ENCODE peak calls at places on chromosomes 7 and 10, in seven cellular contexts. One of them, this sample, is unnamed.
A peak's percentile ranks its signal among the peaks of the same experiment; 100 is the strongest.

GRCh38 chr10:14648042-14648765 is 126.5 kb downstream of the FAM107B start:
- DNase-seq in GM12878: peak; percentile 99
- DNase-seq in HepG2: no peak
- DNase-seq in SK-N-SH: peak; percentile 63
- DNase-seq in K562: no peak
- DNase-seq in Panc1: no peak
- DNase-seq in HCT116: no peak
- DNase-seq in this sample: no peak

GRCh38 chr7:7810826-7811225 is 92.4 kb upstream of the RPA3 start:
- DNase-seq in HCT116: no peak
- DNase-seq in K562: peak; percentile 10
- DNase-seq in Panc1: no peak
- DNase-seq in HepG2: no peak
- DNase-seq in SK-N-SH: no peak
- DNase-seq in GM12878: no peak
- DNase-seq in this sample: no peak

GRCh38 chr7:1736469-1736817 is 66.4 kb downstream of the ELFN1 start:
- DNase-seq in SK-N-SH: no peak
- DNase-seq in HepG2: no peak
- DNase-seq in HCT116: no peak
- DNase-seq in Panc1: no peak
- DNase-seq in K562: no peak
- DNase-seq in GM12878: no peak
- DNase-seq in this sample: no peak

GRCh38 chr10:28600056-28600455 is 67.1 kb downstream of the WAC start:
- DNase-seq in HepG2: no peak
- DNase-seq in SK-N-SH: no peak
- DNase-seq in Panc1: no peak
- DNase-seq in K562: no peak
- DNase-seq in GM12878: no peak
- DNase-seq in HCT116: no peak
- DNase-seq in this sample: no peak

GRCh38 chr7:76326646-76327233 is 24.3 kb downstream of the HSPB1 start:
- DNase-seq in HepG2: no peak
- DNase-seq in GM12878: no peak
- DNase-seq in Panc1: no peak
- DNase-seq in SK-N-SH: no peak
- DNase-seq in HCT116: no peak
- DNase-seq in K562: no peak
- DNase-seq in this sample: no peak

GRCh38 chr7:134469622-134470021 is 10.7 kb upstream of the AKR1B1 start:
- DNase-seq in K562: no peak
- DNase-seq in GM12878: no peak
- DNase-seq in HCT116: no peak
- DNase-seq in Panc1: no peak
- DNase-seq in HepG2: peak; percentile 16
- DNase-seq in SK-N-SH: no peak
- DNase-seq in this sample: no peak

GRCh38 chr7:131000389-131000788 is 266.4 kb upstream of the KLF14 start:
- DNase-seq in SK-N-SH: no peak
- DNase-seq in HepG2: no peak
- DNase-seq in HCT116: no peak
- DNase-seq in GM12878: no peak
- DNase-seq in K562: no peak
- DNase-seq in Panc1: no peak
- DNase-seq in this sample: no peak

GRCh38 chr7:14761506-14762296 is 140.8 kb downstream of the DGKB start:
- DNase-seq in Panc1: no peak
- DNase-seq in K562: no peak
- DNase-seq in SK-N-SH: no peak
- DNase-seq in GM12878: no peak
- DNase-seq in HCT116: no peak
- DNase-seq in HepG2: no peak
- DNase-seq in this sample: no peak

GRCh38 chr7:116193329-116194087 is 16.8 kb upstream of the TES start:
- DNase-seq in HCT116: no peak
- DNase-seq in SK-N-SH: no peak
- DNase-seq in K562: no peak
- DNase-seq in Panc1: no peak
- DNase-seq in GM12878: no peak
- DNase-seq in HepG2: no peak
- DNase-seq in this sample: no peak

GRCh38 chr10:24974978-24975377 is 22.6 kb upstream of the PRTFDC1 start:
- DNase-seq in SK-N-SH: no peak
- DNase-seq in Panc1: no peak
- DNase-seq in HepG2: peak; percentile 32
- DNase-seq in GM12878: no peak
- DNase-seq in K562: no peak
- DNase-seq in HCT116: no peak
- DNase-seq in this sample: no peak

DNA sequence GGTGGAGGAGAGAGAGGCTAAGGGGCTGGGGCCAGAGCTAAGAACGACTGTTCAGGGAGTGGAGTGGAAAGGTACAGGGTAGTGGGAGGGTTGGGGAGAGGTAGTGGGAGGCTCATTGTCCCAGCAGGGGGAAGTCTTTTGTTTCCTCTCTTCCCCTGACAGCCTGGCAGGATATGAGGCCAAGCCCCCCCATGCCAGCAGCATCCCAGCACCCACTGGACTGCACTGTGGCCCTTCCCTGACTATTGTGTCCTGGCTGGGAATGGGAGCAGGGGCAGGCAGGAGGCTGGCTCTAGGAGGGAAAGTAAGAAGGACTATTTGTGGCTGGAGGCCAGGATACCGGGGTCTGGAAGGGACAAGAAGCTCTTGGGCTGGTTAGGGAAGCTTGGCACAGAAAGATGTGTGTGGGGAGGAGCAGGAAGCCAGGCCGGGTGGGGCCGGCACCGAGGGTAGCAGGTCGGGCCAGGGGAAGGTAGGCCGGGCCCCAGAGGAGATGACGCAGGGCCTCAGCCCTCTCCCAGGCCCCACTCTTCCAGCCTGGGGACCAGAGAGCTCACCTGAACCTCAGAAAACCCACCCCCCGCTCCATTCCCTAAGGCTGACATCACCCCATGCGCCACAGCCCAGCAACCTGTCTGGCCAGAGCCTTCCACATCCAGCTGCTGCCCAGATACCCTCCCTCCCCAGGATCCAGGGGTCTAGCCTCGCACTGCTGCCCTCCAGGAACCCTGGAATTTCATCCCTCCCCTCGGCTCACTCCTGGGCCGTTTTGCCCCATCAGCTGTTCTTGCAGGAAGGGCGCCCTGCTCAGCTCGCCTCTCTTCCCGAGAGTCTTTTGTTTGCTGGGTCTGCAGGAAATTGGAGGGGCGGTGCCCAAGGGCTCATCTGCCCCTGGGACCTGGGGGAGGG is 8.8 kb upstream of the EPHB4 start:
- DNase-seq in Panc1: no peak
- DNase-seq in SK-N-SH: peak; percentile 36
- DNase-seq in HCT116: no peak
- DNase-seq in K562: no peak
- DNase-seq in HepG2: no peak
- DNase-seq in GM12878: no peak
- DNase-seq in this sample: peak; percentile 96
- TF ChIP-seq SIN3A in Panc1: no peak
- TF ChIP-seq SIN3A in SK-N-SH: no peak
- TF ChIP-seq SIN3A in HCT116: no peak
- TF ChIP-seq SIN3A in K562: no peak
- TF ChIP-seq SIN3A in HepG2: no peak
- TF ChIP-seq SIN3A in GM12878: no peak
- TF ChIP-seq SIN3A in this sample: peak; percentile 92

GRCh38 chr7:34240450-34240849 is 335.1 kb downstream of the BMPER start:
- DNase-seq in Panc1: no peak
- DNase-seq in HepG2: no peak
- DNase-seq in SK-N-SH: no peak
- DNase-seq in GM12878: no peak
- DNase-seq in HCT116: no peak
- DNase-seq in K562: no peak
- DNase-seq in this sample: no peak
- H3K27ac ChIP-seq in Panc1: no peak overlapping the region
- H3K27ac ChIP-seq in HepG2: no peak overlapping the region
- H3K27ac ChIP-seq in SK-N-SH: no peak overlapping the region
- H3K27ac ChIP-seq in GM12878: no peak overlapping the region
- H3K27ac ChIP-seq in HCT116: no peak overlapping the region
- H3K27ac ChIP-seq in K562: no peak overlapping the region
- H3K27ac ChIP-seq in this sample: no peak overlapping the region

DNA sequence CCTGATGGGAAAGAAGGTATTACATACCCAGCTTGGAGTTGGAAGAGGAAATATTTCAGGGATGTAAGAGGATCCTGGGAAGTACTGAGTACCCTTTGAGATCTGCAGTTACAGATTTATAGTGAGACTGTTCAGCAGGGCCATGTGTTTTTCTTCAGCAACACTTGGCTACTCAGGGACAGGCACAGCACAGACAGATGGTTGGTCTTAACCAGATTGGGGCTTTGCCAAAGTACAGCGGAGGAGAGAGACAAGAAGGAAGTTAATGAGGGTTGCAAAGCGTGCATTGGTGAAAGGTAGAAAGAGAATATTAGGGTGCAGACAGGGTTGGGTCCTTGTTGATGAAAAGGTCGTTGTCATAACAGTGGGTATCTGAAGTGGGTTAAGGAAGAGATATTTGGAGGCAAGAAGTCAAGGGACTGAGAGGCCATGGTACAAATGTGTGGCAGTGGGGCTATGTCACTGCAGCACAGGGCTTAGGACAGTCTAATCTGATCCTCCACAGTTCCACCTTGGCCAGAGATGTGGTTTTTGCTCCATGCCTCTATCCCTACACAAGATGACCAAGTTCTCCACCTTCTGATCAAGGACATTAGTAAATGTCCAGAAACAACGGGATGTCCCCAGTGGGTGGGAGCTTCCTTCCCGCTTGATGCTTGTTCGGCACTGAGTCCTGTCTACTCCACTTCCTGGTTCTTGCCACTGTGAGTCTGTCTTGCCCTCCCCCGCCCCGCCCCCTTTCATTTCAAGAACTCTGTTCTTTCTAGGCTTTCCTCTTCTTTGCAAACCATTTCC is 18.9 kb upstream of the DNAJC1 start:
- DNase-seq in GM12878: no peak
- DNase-seq in Panc1: no peak
- DNase-seq in HepG2: no peak
- DNase-seq in HCT116: no peak
- DNase-seq in SK-N-SH: peak; percentile 28
- DNase-seq in K562: peak; percentile 55
- DNase-seq in this sample: no peak
- TF ChIP-seq SIN3A in GM12878: no peak
- TF ChIP-seq SIN3A in Panc1: no peak
- TF ChIP-seq SIN3A in HepG2: no peak
- TF ChIP-seq SIN3A in HCT116: no peak
- TF ChIP-seq SIN3A in SK-N-SH: no peak
- TF ChIP-seq SIN3A in K562: no peak
- TF ChIP-seq SIN3A in this sample: no peak

GRCh38 chr10:6296456-6297214 is 93.9 kb downstream of the PFKFB3 start:
- DNase-seq in HepG2: no peak
- DNase-seq in GM12878: no peak
- DNase-seq in Panc1: no peak
- DNase-seq in HCT116: no peak
- DNase-seq in SK-N-SH: no peak
- DNase-seq in K562: no peak
- DNase-seq in this sample: no peak
- H3K27ac ChIP-seq in HepG2: no peak overlapping the region
- H3K27ac ChIP-seq in GM12878: no peak overlapping the region
- H3K27ac ChIP-seq in Panc1: no peak overlapping the region
- H3K27ac ChIP-seq in HCT116: peak overlapping the region; percentile 3
- H3K27ac ChIP-seq in SK-N-SH: no peak overlapping the region
- H3K27ac ChIP-seq in K562: peak overlapping the region; percentile 58
- H3K27ac ChIP-seq in this sample: no peak overlapping the region

GRCh38 chr7:39085590-39086049 is 107.9 kb downstream of the POU6F2 start:
- DNase-seq in GM12878: no peak
- DNase-seq in HCT116: no peak
- DNase-seq in SK-N-SH: no peak
- DNase-seq in HepG2: no peak
- DNase-seq in K562: no peak
- DNase-seq in Panc1: no peak
- DNase-seq in this sample: no peak
- TF ChIP-seq SIN3A in GM12878: no peak
- TF ChIP-seq SIN3A in HCT116: no peak
- TF ChIP-seq SIN3A in SK-N-SH: no peak
- TF ChIP-seq SIN3A in HepG2: no peak
- TF ChIP-seq SIN3A in K562: no peak
- TF ChIP-seq SIN3A in Panc1: no peak
- TF ChIP-seq SIN3A in this sample: no peak

GRCh38 chr10:35642793-35643114 is 658 bp upstream of the FZD8 start:
- DNase-seq in HCT116: no peak
- DNase-seq in K562: no peak
- DNase-seq in Panc1: no peak
- DNase-seq in SK-N-SH: no peak
- DNase-seq in HepG2: no peak
- DNase-seq in GM12878: no peak
- DNase-seq in this sample: no peak

GRCh38 chr10:35640474-35640873 is 1.6 kb downstream of the FZD8 start:
- DNase-seq in GM12878: no peak
- DNase-seq in HCT116: no peak
- DNase-seq in Panc1: no peak
- DNase-seq in SK-N-SH: peak; percentile 92
- DNase-seq in HepG2: peak; percentile 4
- DNase-seq in K562: peak; percentile 75
- DNase-seq in this sample: no peak

GRCh38 chr10:35642023-35642792 is at the start of gene FZD8:
- DNase-seq in K562: peak; percentile 92
- DNase-seq in HCT116: peak; percentile 47
- DNase-seq in SK-N-SH: peak; percentile 92
- DNase-seq in HepG2: peak; percentile 68
- DNase-seq in Panc1: no peak
- DNase-seq in GM12878: no peak
- DNase-seq in this sample: no peak

GRCh38 chr10:35640951-35641429 is 1.1 kb downstream of the FZD8 start:
- DNase-seq in HCT116: peak; percentile 31
- DNase-seq in HepG2: peak; percentile 32
- DNase-seq in GM12878: no peak
- DNase-seq in SK-N-SH: peak; percentile 84
- DNase-seq in Panc1: peak; percentile 20
- DNase-seq in K562: no peak
- DNase-seq in this sample: no peak

DNA sequence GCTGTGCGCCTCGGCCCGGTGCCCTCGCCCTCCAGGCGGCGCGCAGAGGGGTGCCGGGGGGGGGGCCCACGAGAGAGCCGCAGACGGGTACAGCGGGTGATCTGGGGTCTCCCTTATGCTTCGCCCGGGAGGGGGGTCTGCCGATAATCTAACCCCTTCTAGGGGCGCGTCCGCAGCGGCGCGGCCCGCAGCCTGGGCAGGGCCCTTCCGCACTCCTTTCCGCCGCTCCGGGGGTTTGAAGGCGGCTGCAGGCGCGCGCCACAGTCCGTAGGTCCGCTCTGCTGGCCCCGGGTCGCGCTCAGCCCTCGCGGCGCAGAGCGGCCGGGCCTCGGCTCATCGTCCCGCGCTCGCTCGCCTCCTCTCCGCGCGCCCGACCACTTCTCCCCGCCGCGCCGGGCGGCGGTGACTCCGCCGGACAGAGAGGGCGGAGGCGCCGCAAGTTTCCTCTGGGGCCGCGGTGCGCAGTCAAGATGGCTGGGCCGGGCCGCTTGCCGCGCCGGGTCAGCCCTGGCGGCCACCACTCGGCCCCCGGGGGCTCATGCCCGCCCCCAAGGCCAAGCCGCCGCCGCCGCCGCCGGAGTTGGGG is 573 bp downstream of the FZD8 start:
- DNase-seq in K562: no peak
- DNase-seq in SK-N-SH: peak; percentile 62
- DNase-seq in HepG2: no peak
- DNase-seq in Panc1: no peak
- DNase-seq in GM12878: no peak
- DNase-seq in HCT116: no peak
- DNase-seq in this sample: no peak
- H3K27ac ChIP-seq in K562: no peak overlapping the region
- H3K27ac ChIP-seq in SK-N-SH: no peak overlapping the region
- H3K27ac ChIP-seq in HepG2: no peak overlapping the region
- H3K27ac ChIP-seq in Panc1: no peak overlapping the region
- H3K27ac ChIP-seq in GM12878: no peak overlapping the region
- H3K27ac ChIP-seq in HCT116: no peak overlapping the region
- H3K27ac ChIP-seq in this sample: no peak overlapping the region

This sample was measured in H1.